ENCODE peak calls at places on chromosomes 5 and 9, in seven cellular contexts. I, X, C, M, W, Q and J are unnamed samples. For H3K9me3, the result is how much of the 10 kb centered on the place peaks cover.

GRCh38 chr5:172795401-172795977 is 24.5 kb upstream of the DUSP1 start:
- DNase-seq in C (no peak), X (peak), M (no peak), W (no peak), I (peak), Q (peak), J (no peak)

GRCh38 chr5:132021654-132022053 is 10.2 kb upstream of the ACSL6 start:
- DNase-seq in C (no peak), X (no peak), M (no peak), W (no peak), I (no peak), Q (no peak), J (no peak)

GRCh38 chr9:108160039-108160438 is 670.5 kb upstream of the KLF4 start:
- DNase-seq in I (no peak), C (no peak), M (no peak), W (no peak), X (no peak), Q (no peak), J (no peak)

GRCh38 chr5:37696190-37697021 is 143.4 kb downstream of the GDNF start:
- DNase-seq in W (no peak), I (no peak), C (no peak), X (no peak), Q (no peak), M (no peak), J (no peak)

GRCh38 chr9:119844431-119844830 is 475.2 kb upstream of the BRINP1 start:
- DNase-seq in W (no peak), M (no peak), Q (no peak), C (no peak), X (no peak), I (no peak), J (no peak)

GRCh38 chr9:127876026-127876763 is 1.3 kb downstream of the AK1 start:
- DNase-seq in I (no peak), M (no peak), X (no peak), W (no peak), C (no peak), Q (no peak), J (no peak)

GRCh38 chr5:36305571-36306326 is 4.0 kb upstream of the RANBP3L start:
- DNase-seq in Q (peak), M (peak), C (no peak), W (no peak), X (no peak), I (peak), J (no peak)

GRCh38 chr5:35777358-35778087 is 79.2 kb upstream of the IL7R start:
- DNase-seq in X (peak), C (peak), M (peak), I (peak), W (no peak), Q (no peak), J (peak)

GRCh38 chr5:157463621-157464407 is 3.8 kb downstream of the NIPAL4 start:
- DNase-seq in I (no peak), C (no peak), Q (no peak), M (no peak), X (no peak), W (no peak), J (no peak)

GRCh38 chr5:5044240-5044840 is 95.8 kb upstream of the ADAMTS16 start:
- DNase-seq in W (no peak), I (no peak), C (no peak), X (no peak), Q (no peak), M (no peak), J (no peak)

GRCh38 chr9:129933215-129933614 is 98.0 kb downstream of the USP20 start:
- DNase-seq in M (no peak), Q (no peak), C (no peak), X (no peak), W (no peak), I (no peak), J (no peak)

GRCh38 chr9:93908591-93909241 is 46.4 kb downstream of the BARX1 start:
- DNase-seq in Q (no peak), W (no peak), I (no peak), C (no peak), M (no peak), X (no peak), J (no peak)

GRCh38 chr5:173714551-173715428 is 98.3 kb upstream of the BOD1 start:
- DNase-seq in Q (peak), X (no peak), C (no peak), W (no peak), M (no peak), I (peak), J (no peak)

GRCh38 chr5:25544652-25545249 is 900.0 kb upstream of the CDH10 start:
- DNase-seq in M (peak), C (no peak), I (no peak), X (no peak), Q (no peak), W (peak), J (no peak)

GRCh38 chr5:151196556-151197290 is 27.2 kb downstream of the CCDC69 start:
- DNase-seq in I (no peak), W (peak), M (no peak), X (no peak), Q (no peak), C (no peak), J (no peak)

GRCh38 chr9:92151691-92152393 is 36.6 kb upstream of the SPTLC1 start:
- DNase-seq in I (no peak), Q (peak), M (peak), W (no peak), C (no peak), X (peak), J (no peak)

GRCh38 chr5:13658761-13659160 is 285.7 kb downstream of the DNAH5 start:
- DNase-seq in C (no peak), X (no peak), M (no peak), Q (no peak), W (no peak), I (no peak), J (no peak)

GRCh38 chr5:13662646-13663045 is 281.8 kb downstream of the DNAH5 start:
- DNase-seq in W (no peak), X (no peak), I (no peak), Q (no peak), C (no peak), M (no peak), J (no peak)

GRCh38 chr5:13659391-13659790 is 285.1 kb downstream of the DNAH5 start:
- DNase-seq in W (no peak), Q (no peak), C (no peak), M (no peak), I (no peak), X (no peak), J (no peak)

GRCh38 chr5:13664377-13664776 is 280.1 kb downstream of the DNAH5 start:
- DNase-seq in I (no peak), W (no peak), C (no peak), X (no peak), Q (no peak), M (no peak), J (no peak)

GRCh38 chr5:13660072-13660471 is 284.4 kb downstream of the DNAH5 start:
- DNase-seq in M (no peak), Q (no peak), I (no peak), C (no peak), W (no peak), X (no peak), J (no peak)
- TF ChIP-seq CTCF in M (no peak), Q (no peak), I (no peak), C (no peak), W (no peak), X (no peak), J (no peak)

DNA sequence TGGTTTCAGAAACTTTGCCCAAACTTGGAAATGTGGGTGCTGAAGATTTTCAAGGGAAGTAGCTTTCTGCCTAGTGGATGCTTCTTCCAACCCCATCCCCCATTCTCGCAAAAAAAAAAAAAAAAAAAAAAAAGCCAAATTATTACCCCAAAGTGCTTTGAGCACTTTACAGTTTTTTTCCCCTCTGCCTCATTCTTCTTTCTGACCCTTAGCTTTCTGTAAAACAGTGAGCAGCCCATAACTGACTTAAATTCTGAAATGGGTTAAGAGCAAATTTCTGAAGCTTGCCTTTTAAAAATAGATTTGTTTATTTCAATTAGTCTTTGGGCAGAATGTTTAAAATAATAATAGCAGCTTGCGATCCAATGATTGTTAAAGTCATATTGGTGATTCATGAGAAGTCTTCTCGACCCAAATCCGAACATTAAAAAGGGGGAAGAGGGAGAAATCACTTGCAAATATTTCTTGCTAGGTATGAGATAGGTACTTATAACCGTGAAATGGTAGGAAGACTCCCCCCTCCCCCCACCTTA is 991 bp downstream of the FST start:
- DNase-seq in I (no peak), W (no peak), C (no peak), X (no peak), M (no peak), Q (no peak), J (no peak)
- H3K27ac ChIP-seq in I (no peak), W (no peak), C (no peak), X (peak), M (no peak), Q (no peak), J (no peak)

GRCh38 chr9:973295-973842 is 3.1 kb upstream of the DMRT3 start:
- DNase-seq in W (no peak), C (no peak), I (no peak), Q (no peak), M (no peak), X (no peak), J (no peak)

GRCh38 chr9:972512-973294 is 3.8 kb upstream of the DMRT3 start:
- DNase-seq in I (no peak), M (no peak), W (no peak), Q (no peak), C (no peak), X (no peak), J (no peak)

GRCh38 chr9:970310-971002 is 6.0 kb upstream of the DMRT3 start:
- DNase-seq in M (peak), W (no peak), Q (no peak), I (no peak), X (no peak), C (no peak), J (no peak)

GRCh38 chr9:969693-970309 is 6.7 kb upstream of the DMRT3 start:
- DNase-seq in I (no peak), C (no peak), W (no peak), Q (no peak), X (no peak), M (no peak), J (no peak)

DNA sequence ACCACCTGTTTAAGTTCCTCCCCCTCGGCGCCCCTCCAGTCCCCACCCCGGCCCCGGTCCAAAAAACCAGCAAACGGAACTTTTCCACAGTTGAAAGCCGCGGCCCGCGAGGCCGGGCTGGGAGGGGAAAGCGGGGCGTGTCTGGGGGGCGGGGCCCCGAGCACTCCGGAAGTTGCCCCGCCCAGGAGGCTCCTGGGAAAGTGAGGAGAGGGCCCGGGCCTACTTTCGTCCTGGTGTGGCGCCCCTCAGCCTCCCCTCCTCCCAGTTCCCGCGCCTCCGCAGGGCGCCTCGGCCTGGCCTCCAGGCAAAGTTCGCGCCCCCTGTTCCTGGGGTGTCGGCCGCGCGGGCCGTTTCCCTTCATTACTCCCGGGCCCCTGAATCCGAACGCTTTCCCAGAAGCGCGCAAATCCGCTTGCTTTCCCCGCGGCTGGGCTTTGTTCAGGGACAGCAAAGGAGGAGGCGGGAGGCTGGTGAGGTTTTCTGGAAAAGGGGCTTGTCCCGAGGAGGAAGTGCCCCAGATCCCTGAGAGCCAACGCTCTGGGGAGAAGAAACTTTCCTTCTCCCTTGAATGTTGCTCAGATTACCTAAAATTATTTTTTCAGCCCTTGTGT is 4.4 kb upstream of the DMRT3 start:
- DNase-seq in X (no peak), I (peak), M (peak), C (no peak), Q (peak), W (no peak), J (no peak)
- H3K9me3 ChIP-seq in X (under half), I (under half), M (under half), C (under half), Q (under half), W (under half), J (under half)

DNA sequence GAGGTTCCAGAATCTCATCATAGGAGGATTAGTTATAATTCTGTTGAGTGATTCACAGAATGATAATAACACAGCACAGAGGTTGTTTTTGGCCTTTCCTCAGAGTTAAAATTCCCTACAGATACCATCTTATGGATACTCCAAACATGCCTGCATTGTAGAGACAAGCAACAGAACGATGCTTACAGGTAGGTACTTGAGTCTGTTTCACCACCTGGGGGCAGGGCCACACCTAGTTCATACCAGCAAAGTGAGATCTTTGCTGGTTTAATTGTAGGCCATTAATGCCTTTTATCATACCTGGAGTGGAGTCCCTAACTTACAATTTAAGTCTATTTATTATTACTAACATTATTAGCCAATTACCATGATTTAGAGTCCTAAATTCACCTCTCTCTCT is 416.5 kb upstream of the TLE4 start:
- DNase-seq in Q (no peak), I (no peak), M (no peak), X (no peak), W (no peak), C (no peak), J (no peak)
- TF ChIP-seq CTCF in Q (no peak), I (no peak), M (no peak), X (no peak), W (no peak), C (no peak), J (no peak)

GRCh38 chr5:140355551-140355950 is 4.4 kb upstream of the SLC4A9 start:
- DNase-seq in Q (no peak), W (no peak), M (no peak), X (no peak), C (no peak), I (no peak), J (no peak)

GRCh38 chr5:140360101-140360500 is at the start of gene SLC4A9:
- DNase-seq in C (no peak), I (no peak), M (no peak), Q (no peak), W (no peak), X (no peak), J (no peak)

GRCh38 chr5:140356878-140357730 is 2.9 kb upstream of the SLC4A9 start:
- DNase-seq in Q (no peak), M (no peak), I (no peak), X (no peak), W (no peak), C (no peak), J (no peak)

GRCh38 chr5:140358738-140359310 is 1.2 kb upstream of the SLC4A9 start:
- DNase-seq in I (no peak), X (no peak), Q (no peak), C (no peak), M (peak), W (no peak), J (no peak)

GRCh38 chr5:140357731-140358093 is 2.3 kb upstream of the SLC4A9 start:
- DNase-seq in I (peak), M (peak), C (peak), W (no peak), X (peak), Q (peak), J (peak)
- H3K27ac ChIP-seq in I (no peak), M (no peak), C (no peak), W (no peak), X (no peak), Q (no peak), J (no peak)

GRCh38 chr5:162870966-162871365 is 566.4 kb upstream of the CCNG1 start:
- DNase-seq in I (no peak), C (no peak), X (no peak), M (no peak), W (no peak), Q (no peak), J (no peak)
- H3K9me3 ChIP-seq in I (under half), C (under half), X (under half), M (under half), W (under half), Q (under half), J (under half)

DNA sequence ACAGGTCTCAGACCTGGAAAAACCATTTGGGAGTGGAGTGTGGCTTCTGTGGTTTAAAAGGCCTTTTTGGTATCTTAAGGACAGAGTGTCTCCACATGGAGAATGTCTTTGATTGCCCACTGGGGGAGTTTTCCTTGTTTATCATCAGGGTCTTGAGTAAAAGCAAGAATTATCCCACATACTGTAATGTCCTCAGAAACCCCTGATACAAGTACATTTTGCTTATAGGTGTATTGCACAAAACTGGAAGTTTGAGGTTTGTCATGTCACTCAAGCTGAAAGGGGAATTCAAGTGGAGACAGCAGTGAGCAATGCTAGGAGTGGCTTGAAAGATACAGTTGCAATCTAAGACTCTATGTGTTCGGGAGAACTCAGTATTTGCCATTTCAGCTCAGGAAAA is 62.7 kb upstream of the GRAMD2B start:
- DNase-seq in Q (no peak), X (no peak), M (no peak), W (no peak), I (no peak), C (no peak), J (no peak)
- TF ChIP-seq CTCF in Q (no peak), X (no peak), M (no peak), W (no peak), I (no peak), C (no peak), J (no peak)

GRCh38 chr9:109186857-109187256 is 19.8 kb upstream of the FRRS1L start:
- DNase-seq in X (no peak), W (no peak), M (no peak), C (no peak), Q (no peak), I (no peak), J (no peak)

GRCh38 chr9:109194157-109194556 is 27.1 kb upstream of the FRRS1L start:
- DNase-seq in I (no peak), X (no peak), M (no peak), W (no peak), C (no peak), Q (no peak), J (no peak)

GRCh38 chr9:109190151-109190550 is 23.1 kb upstream of the FRRS1L start:
- DNase-seq in Q (no peak), C (no peak), W (no peak), X (no peak), I (no peak), M (no peak), J (no peak)

GRCh38 chr9:109191746-109192145 is 24.7 kb upstream of the FRRS1L start:
- DNase-seq in W (no peak), X (no peak), Q (no peak), I (no peak), C (no peak), M (no peak), J (no peak)

DNA sequence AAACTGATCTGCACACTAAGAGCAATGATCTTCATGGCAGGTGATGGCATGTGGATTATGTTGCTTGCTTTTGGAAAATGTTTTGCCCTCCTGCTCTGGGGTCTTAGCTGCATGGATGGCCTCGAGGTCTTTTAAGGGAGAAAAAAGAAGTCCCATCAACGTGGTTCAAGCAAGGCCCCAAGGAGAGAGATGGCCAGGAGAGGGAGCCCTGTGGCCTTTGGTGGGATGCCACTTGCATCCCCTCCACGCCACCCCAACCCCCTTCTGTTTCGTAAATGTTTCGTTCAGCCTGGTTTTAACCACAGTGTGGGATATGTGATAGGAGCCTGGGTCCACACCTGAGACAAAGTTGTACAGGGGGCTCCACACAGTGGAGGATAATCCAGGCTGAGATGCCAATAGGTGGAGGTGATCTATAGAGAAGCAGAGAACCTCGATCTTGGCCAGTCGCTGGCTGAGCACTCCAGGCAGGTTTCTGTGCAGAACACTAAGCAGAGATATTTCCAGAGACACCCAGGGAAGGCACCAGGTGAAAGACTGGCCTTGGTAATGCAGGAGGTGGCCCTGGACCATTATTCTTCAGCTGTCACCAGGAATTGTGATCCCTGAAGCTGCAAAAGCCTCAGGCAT is 25.8 kb upstream of the FRRS1L start:
- DNase-seq in Q (no peak), W (no peak), C (no peak), X (no peak), M (peak), I (no peak), J (no peak)
- H3K27ac ChIP-seq in Q (no peak), W (no peak), C (no peak), X (no peak), M (no peak), I (no peak), J (no peak)

DNA sequence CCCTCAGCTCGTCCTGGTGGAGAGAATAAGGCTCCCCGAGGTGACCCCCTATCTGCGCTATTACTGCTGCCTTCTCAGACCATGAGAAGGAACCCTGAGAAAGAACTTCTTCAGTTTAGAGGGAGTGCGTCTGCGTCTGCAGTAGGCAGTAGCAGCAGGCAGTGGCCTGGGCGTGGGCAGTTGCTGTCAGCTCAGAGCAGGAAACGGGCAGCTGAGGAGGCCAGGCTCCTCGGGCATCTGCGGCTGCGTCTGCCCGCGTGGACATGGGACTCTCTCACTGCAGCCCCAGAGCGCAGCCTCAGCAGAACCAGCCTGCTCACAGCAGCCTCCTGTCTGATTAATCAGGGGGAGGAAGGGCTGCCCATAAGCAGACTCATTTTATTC is 49.8 kb upstream of the FCN1 start:
- DNase-seq in M (no peak), C (no peak), Q (peak), X (no peak), W (no peak), I (no peak), J (no peak)
- H3K9me3 ChIP-seq in M (under half), C (under half), Q (under half), X (under half), W (under half), I (under half), J (under half)